ENCODE peak calls at places on chromosomes 6 and 20, in ten cellular contexts. P, Q, W, J, U, V, Y, O, F and G are unnamed samples.
A peak's percentile ranks its signal among the peaks of the same experiment; 100 is the strongest.

GRCh38 chr20:52572687-52573086 is 381.1 kb upstream of the ZFP64 start:
- DNase-seq in P (no peak), Q (no peak), W (no peak), J (no peak), U (no peak), V (no peak), Y (no peak), O (no peak), F (no peak), G (no peak)

GRCh38 chr6:24743944-24744335 is 25.0 kb upstream of the C6orf62 start:
- DNase-seq in P (no peak), Q (no peak), W (no peak), J (no peak), U (no peak), V (no peak), Y (no peak), O (no peak), F (no peak), G (no peak)

GRCh38 chr6:12022903-12023522 is 10.9 kb downstream of the HIVEP1 start:
- DNase-seq in P (no peak), Q (no peak), W (no peak), J (no peak), U (no peak), V (no peak), Y (no peak), O (no peak), F (no peak), G (no peak)

GRCh38 chr6:106609699-106610098 is 19.6 kb downstream of the RTN4IP1 start:
- DNase-seq in P (peak; percentile 29), Q (no peak), W (no peak), J (no peak), U (no peak), V (no peak), Y (peak; percentile 35), O (peak; percentile 34), F (no peak), G (peak; percentile 45)

GRCh38 chr6:146337376-146337775 is 206.3 kb upstream of the RAB32 start:
- DNase-seq in P (no peak), Q (no peak), W (no peak), J (no peak), U (no peak), V (no peak), Y (no peak), O (no peak), F (no peak), G (no peak)

GRCh38 chr20:2837561-2837960 is 2.9 kb downstream of the PCED1A start:
- DNase-seq in P (no peak), Q (no peak), W (no peak), J (no peak), U (no peak), V (no peak), Y (no peak), O (no peak), F (no peak), G (no peak)

GRCh38 chr20:57656821-57657536 is 36.8 kb upstream of the ZBP1 start:
- DNase-seq in P (no peak), Q (no peak), W (no peak), J (peak; percentile 51), U (no peak), V (no peak), Y (no peak), O (peak; percentile 1), F (peak; percentile 41), G (peak; percentile 5)

GRCh38 chr20:51172558-51173428 is 149.9 kb upstream of the KCNG1 start:
- DNase-seq in P (no peak), Q (no peak), W (no peak), J (no peak), U (no peak), V (no peak), Y (no peak), O (no peak), F (peak; percentile 29), G (no peak)

GRCh38 chr20:11305406-11305805 is 612.3 kb upstream of the BTBD3 start:
- DNase-seq in P (no peak), Q (no peak), W (no peak), J (no peak), U (no peak), V (no peak), Y (no peak), O (no peak), F (no peak), G (no peak)

GRCh38 chr20:40325006-40325563 is 364.0 kb downstream of the MAFB start:
- DNase-seq in P (no peak), Q (no peak), W (no peak), J (no peak), U (no peak), V (no peak), Y (no peak), O (no peak), F (no peak), G (no peak)